ENCODE peak calls at places on chromosomes 1 and 21, in seven cellular contexts. One of them, this sample, is unnamed. For H3K36me3, the result is how much of the 10 kb centered on the place peaks cover.

GRCh38 chr1:38085666-38086305 is 39.2 kb upstream of the POU3F1 start:
- DNase-seq in MM.1S: no peak
- DNase-seq in Peyer's patch: no peak
- DNase-seq in bronchial epithelial cell: no peak
- DNase-seq in left ventricle myocardium inferior: peak
- DNase-seq in neural progenitor cell: no peak
- DNase-seq in kidney: no peak
- DNase-seq in this sample: no peak

GRCh38 chr1:164320780-164321683 is 238.0 kb upstream of the PBX1 start:
- DNase-seq in MM.1S: no peak
- DNase-seq in Peyer's patch: no peak
- DNase-seq in bronchial epithelial cell: peak
- DNase-seq in left ventricle myocardium inferior: peak
- DNase-seq in neural progenitor cell: peak
- DNase-seq in kidney: peak
- DNase-seq in this sample: peak

GRCh38 chr21:25421327-25422028 is 185.8 kb downstream of the MRPL39 start:
- DNase-seq in MM.1S: peak
- DNase-seq in Peyer's patch: peak
- DNase-seq in bronchial epithelial cell: peak
- DNase-seq in left ventricle myocardium inferior: no peak
- DNase-seq in neural progenitor cell: peak
- DNase-seq in kidney: no peak
- DNase-seq in this sample: peak

GRCh38 chr1:72062584-72062983 is 219.8 kb downstream of the NEGR1 start:
- DNase-seq in MM.1S: no peak
- DNase-seq in Peyer's patch: no peak
- DNase-seq in bronchial epithelial cell: peak
- DNase-seq in left ventricle myocardium inferior: no peak
- DNase-seq in neural progenitor cell: no peak
- DNase-seq in kidney: no peak
- DNase-seq in this sample: no peak

GRCh38 chr1:26335774-26336476 is 18.0 kb downstream of the CRYBG2 start:
- DNase-seq in MM.1S: no peak
- DNase-seq in Peyer's patch: no peak
- DNase-seq in bronchial epithelial cell: no peak
- DNase-seq in left ventricle myocardium inferior: no peak
- DNase-seq in neural progenitor cell: peak
- DNase-seq in kidney: no peak
- DNase-seq in this sample: no peak

GRCh38 chr1:25695991-25696330 is 79.4 kb downstream of the MAN1C1 start:
- DNase-seq in MM.1S: no peak
- DNase-seq in Peyer's patch: no peak
- DNase-seq in bronchial epithelial cell: peak
- DNase-seq in left ventricle myocardium inferior: no peak
- DNase-seq in neural progenitor cell: no peak
- DNase-seq in kidney: no peak
- DNase-seq in this sample: no peak

GRCh38 chr1:40423264-40423642 is 27.0 kb upstream of the ZFP69B start:
- DNase-seq in MM.1S: no peak
- DNase-seq in Peyer's patch: no peak
- DNase-seq in bronchial epithelial cell: no peak
- DNase-seq in left ventricle myocardium inferior: no peak
- DNase-seq in neural progenitor cell: no peak
- DNase-seq in kidney: no peak
- DNase-seq in this sample: no peak

GRCh38 chr1:93779540-93780121 is 98.0 kb upstream of the BCAR3 start:
- DNase-seq in MM.1S: no peak
- DNase-seq in Peyer's patch: no peak
- DNase-seq in bronchial epithelial cell: peak
- DNase-seq in left ventricle myocardium inferior: no peak
- DNase-seq in neural progenitor cell: no peak
- DNase-seq in kidney: no peak
- DNase-seq in this sample: no peak

GRCh38 chr1:40824591-40825429 is 37.4 kb downstream of the CITED4 start:
- DNase-seq in MM.1S: no peak
- DNase-seq in Peyer's patch: no peak
- DNase-seq in bronchial epithelial cell: peak
- DNase-seq in left ventricle myocardium inferior: no peak
- DNase-seq in neural progenitor cell: peak
- DNase-seq in kidney: no peak
- DNase-seq in this sample: peak

GRCh38 chr1:89971600-89971999 is 23.3 kb upstream of the ZNF326 start:
- DNase-seq in MM.1S: no peak
- DNase-seq in Peyer's patch: no peak
- DNase-seq in bronchial epithelial cell: peak
- DNase-seq in left ventricle myocardium inferior: no peak
- DNase-seq in neural progenitor cell: no peak
- DNase-seq in kidney: no peak
- DNase-seq in this sample: no peak

GRCh38 chr1:156894711-156895407 is 1.3 kb downstream of the PEAR1 start:
- DNase-seq in MM.1S: no peak
- DNase-seq in Peyer's patch: no peak
- DNase-seq in bronchial epithelial cell: no peak
- DNase-seq in left ventricle myocardium inferior: peak
- DNase-seq in neural progenitor cell: no peak
- DNase-seq in kidney: peak
- DNase-seq in this sample: no peak

GRCh38 chr1:91804546-91805023 is 81.4 kb downstream of the TGFBR3 start:
- DNase-seq in MM.1S: no peak
- DNase-seq in Peyer's patch: peak
- DNase-seq in bronchial epithelial cell: peak
- DNase-seq in left ventricle myocardium inferior: no peak
- DNase-seq in neural progenitor cell: no peak
- DNase-seq in kidney: no peak
- DNase-seq in this sample: no peak

GRCh38 chr1:186442651-186443114 is 18.2 kb downstream of the PDC start:
- DNase-seq in MM.1S: no peak
- DNase-seq in Peyer's patch: no peak
- DNase-seq in bronchial epithelial cell: peak
- DNase-seq in left ventricle myocardium inferior: no peak
- DNase-seq in neural progenitor cell: no peak
- DNase-seq in kidney: no peak
- DNase-seq in this sample: no peak

GRCh38 chr1:228416217-228416971 is at the start of gene TRIM17:
- DNase-seq in MM.1S: no peak
- DNase-seq in Peyer's patch: no peak
- DNase-seq in bronchial epithelial cell: no peak
- DNase-seq in left ventricle myocardium inferior: no peak
- DNase-seq in neural progenitor cell: peak
- DNase-seq in kidney: no peak
- DNase-seq in this sample: no peak

GRCh38 chr1:45543599-45544417 is 6.8 kb upstream of the AKR1A1 start:
- DNase-seq in MM.1S: peak
- DNase-seq in Peyer's patch: peak
- DNase-seq in bronchial epithelial cell: no peak
- DNase-seq in left ventricle myocardium inferior: peak
- DNase-seq in neural progenitor cell: no peak
- DNase-seq in kidney: peak
- DNase-seq in this sample: no peak

GRCh38 chr1:67429011-67429527 is 1.1 kb downstream of the SERBP1 start:
- DNase-seq in MM.1S: peak
- DNase-seq in Peyer's patch: no peak
- DNase-seq in bronchial epithelial cell: no peak
- DNase-seq in left ventricle myocardium inferior: no peak
- DNase-seq in neural progenitor cell: peak
- DNase-seq in kidney: no peak
- DNase-seq in this sample: no peak

GRCh38 chr1:225811622-225812487 is 1.9 kb downstream of the EPHX1 start:
- DNase-seq in MM.1S: no peak
- DNase-seq in Peyer's patch: no peak
- DNase-seq in bronchial epithelial cell: peak
- DNase-seq in left ventricle myocardium inferior: no peak
- DNase-seq in neural progenitor cell: peak
- DNase-seq in kidney: no peak
- DNase-seq in this sample: no peak

GRCh38 chr1:38803647-38804046 is 55.9 kb downstream of the RRAGC start:
- DNase-seq in MM.1S: no peak
- DNase-seq in Peyer's patch: no peak
- DNase-seq in bronchial epithelial cell: peak
- DNase-seq in left ventricle myocardium inferior: no peak
- DNase-seq in neural progenitor cell: no peak
- DNase-seq in kidney: no peak
- DNase-seq in this sample: no peak

GRCh38 chr21:26115346-26115745 is 55.2 kb downstream of the APP start:
- DNase-seq in MM.1S: no peak
- DNase-seq in Peyer's patch: no peak
- DNase-seq in bronchial epithelial cell: no peak
- DNase-seq in left ventricle myocardium inferior: no peak
- DNase-seq in neural progenitor cell: no peak
- DNase-seq in kidney: no peak
- DNase-seq in this sample: no peak

GRCh38 chr1:113106910-113107309 is 33.9 kb downstream of the LRIG2 start:
- DNase-seq in MM.1S: no peak
- DNase-seq in Peyer's patch: no peak
- DNase-seq in bronchial epithelial cell: no peak
- DNase-seq in left ventricle myocardium inferior: no peak
- DNase-seq in neural progenitor cell: no peak
- DNase-seq in kidney: no peak
- DNase-seq in this sample: no peak

GRCh38 chr1:113103977-113104376 is 31.0 kb downstream of the LRIG2 start:
- DNase-seq in MM.1S: no peak
- DNase-seq in Peyer's patch: no peak
- DNase-seq in bronchial epithelial cell: no peak
- DNase-seq in left ventricle myocardium inferior: no peak
- DNase-seq in neural progenitor cell: no peak
- DNase-seq in kidney: no peak
- DNase-seq in this sample: no peak

GRCh38 chr1:113096493-113096892 is 23.5 kb downstream of the LRIG2 start:
- DNase-seq in MM.1S: no peak
- DNase-seq in Peyer's patch: no peak
- DNase-seq in bronchial epithelial cell: no peak
- DNase-seq in left ventricle myocardium inferior: no peak
- DNase-seq in neural progenitor cell: no peak
- DNase-seq in kidney: no peak
- DNase-seq in this sample: no peak

GRCh38 chr1:113103048-113103447 is 30.1 kb downstream of the LRIG2 start:
- DNase-seq in MM.1S: no peak
- DNase-seq in Peyer's patch: no peak
- DNase-seq in bronchial epithelial cell: peak
- DNase-seq in left ventricle myocardium inferior: no peak
- DNase-seq in neural progenitor cell: no peak
- DNase-seq in kidney: no peak
- DNase-seq in this sample: peak

DNA sequence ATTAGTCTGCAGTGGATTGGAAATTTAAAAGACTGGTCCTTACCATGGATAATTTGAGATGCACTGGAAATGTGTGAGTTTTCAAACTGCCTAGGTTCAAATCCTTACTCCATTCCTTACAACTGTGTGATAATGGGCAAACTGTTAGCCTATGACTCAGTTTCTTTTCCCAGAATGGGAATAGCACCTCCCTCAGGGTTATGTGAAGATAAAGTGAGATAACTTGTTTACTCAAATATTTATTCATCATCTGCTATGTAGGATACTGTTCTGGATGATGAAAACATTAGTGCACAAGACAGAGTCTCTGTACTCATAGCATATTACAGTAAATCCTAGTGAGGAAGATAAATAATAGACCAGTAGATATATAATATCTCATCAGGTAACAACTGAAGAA is 28.6 kb downstream of the LRIG2 start:
- DNase-seq in MM.1S: no peak
- DNase-seq in Peyer's patch: no peak
- DNase-seq in bronchial epithelial cell: peak
- DNase-seq in left ventricle myocardium inferior: no peak
- DNase-seq in neural progenitor cell: no peak
- DNase-seq in kidney: no peak
- DNase-seq in this sample: no peak
- H3K36me3 ChIP-seq in MM.1S: under half
- H3K36me3 ChIP-seq in Peyer's patch: half or more
- H3K36me3 ChIP-seq in bronchial epithelial cell: under half
- H3K36me3 ChIP-seq in left ventricle myocardium inferior: half or more
- H3K36me3 ChIP-seq in neural progenitor cell: under half
- H3K36me3 ChIP-seq in kidney: under half
- H3K36me3 ChIP-seq in this sample: under half

GRCh38 chr1:117289316-117289715 is 77.9 kb upstream of the MAN1A2 start:
- DNase-seq in MM.1S: no peak
- DNase-seq in Peyer's patch: no peak
- DNase-seq in bronchial epithelial cell: no peak
- DNase-seq in left ventricle myocardium inferior: no peak
- DNase-seq in neural progenitor cell: no peak
- DNase-seq in kidney: no peak
- DNase-seq in this sample: no peak

GRCh38 chr1:117286562-117286961 is 75.8 kb upstream of the VTCN1 start:
- DNase-seq in MM.1S: no peak
- DNase-seq in Peyer's patch: no peak
- DNase-seq in bronchial epithelial cell: no peak
- DNase-seq in left ventricle myocardium inferior: no peak
- DNase-seq in neural progenitor cell: no peak
- DNase-seq in kidney: no peak
- DNase-seq in this sample: no peak

DNA sequence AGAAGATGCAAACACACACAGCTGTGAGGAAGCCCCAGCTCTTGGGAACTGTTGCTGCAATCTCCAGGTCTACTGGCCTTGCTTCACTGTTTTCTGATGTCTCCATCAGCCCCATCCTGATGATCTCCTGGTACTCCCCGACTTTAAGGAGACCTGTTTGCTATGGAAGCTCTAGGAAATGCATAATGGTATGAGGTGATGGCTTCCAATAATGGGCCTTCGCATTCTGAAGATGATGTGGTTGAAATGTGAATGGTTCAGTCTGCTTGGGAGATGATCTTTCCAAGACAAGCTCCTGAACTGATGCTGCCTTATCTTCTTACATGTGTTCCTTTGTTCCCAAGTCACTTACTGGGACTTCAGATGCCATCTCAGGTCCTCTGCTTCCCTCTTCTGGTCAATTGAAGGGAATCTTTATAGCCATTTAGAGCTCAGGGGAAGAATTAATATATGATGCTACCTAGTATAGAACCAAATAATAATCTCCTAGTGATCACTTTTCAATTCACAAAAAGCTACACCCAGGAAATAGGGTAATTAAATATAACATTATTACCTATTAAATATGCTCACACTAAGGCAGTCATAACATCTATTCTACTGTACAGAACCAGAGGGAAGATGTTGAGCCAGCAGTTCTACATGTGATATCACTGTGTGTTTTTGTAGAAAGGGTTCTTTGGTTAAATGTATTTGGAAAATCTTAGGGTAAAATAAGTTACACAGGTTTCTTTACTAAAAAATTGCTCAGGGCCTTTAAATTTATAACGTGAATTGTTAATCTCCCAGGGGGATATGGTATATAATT is 73.9 kb upstream of the VTCN1 start:
- DNase-seq in MM.1S: peak
- DNase-seq in Peyer's patch: no peak
- DNase-seq in bronchial epithelial cell: peak
- DNase-seq in left ventricle myocardium inferior: no peak
- DNase-seq in neural progenitor cell: peak
- DNase-seq in kidney: no peak
- DNase-seq in this sample: peak
- TF ChIP-seq CTCF in MM.1S: peak
- TF ChIP-seq CTCF in Peyer's patch: peak
- TF ChIP-seq CTCF in bronchial epithelial cell: peak
- TF ChIP-seq CTCF in left ventricle myocardium inferior: peak
- TF ChIP-seq CTCF in neural progenitor cell: peak
- TF ChIP-seq CTCF in kidney: peak
- TF ChIP-seq CTCF in this sample: peak

GRCh38 chr1:215605011-215605621 is 38.0 kb downstream of the KCTD3 start:
- DNase-seq in MM.1S: no peak
- DNase-seq in Peyer's patch: no peak
- DNase-seq in bronchial epithelial cell: no peak
- DNase-seq in left ventricle myocardium inferior: no peak
- DNase-seq in neural progenitor cell: no peak
- DNase-seq in kidney: no peak
- DNase-seq in this sample: no peak
- H3K36me3 ChIP-seq in MM.1S: under half
- H3K36me3 ChIP-seq in Peyer's patch: under half
- H3K36me3 ChIP-seq in bronchial epithelial cell: under half
- H3K36me3 ChIP-seq in left ventricle myocardium inferior: under half
- H3K36me3 ChIP-seq in neural progenitor cell: under half
- H3K36me3 ChIP-seq in kidney: under half
- H3K36me3 ChIP-seq in this sample: under half

GRCh38 chr21:45926281-45926680 is 55.3 kb upstream of the COL6A1 start:
- DNase-seq in MM.1S: no peak
- DNase-seq in Peyer's patch: no peak
- DNase-seq in bronchial epithelial cell: no peak
- DNase-seq in left ventricle myocardium inferior: no peak
- DNase-seq in neural progenitor cell: no peak
- DNase-seq in kidney: peak
- DNase-seq in this sample: no peak
- TF ChIP-seq CTCF in MM.1S: peak
- TF ChIP-seq CTCF in Peyer's patch: no peak
- TF ChIP-seq CTCF in bronchial epithelial cell: no peak
- TF ChIP-seq CTCF in left ventricle myocardium inferior: no peak
- TF ChIP-seq CTCF in neural progenitor cell: no peak
- TF ChIP-seq CTCF in kidney: no peak
- TF ChIP-seq CTCF in this sample: no peak

This sample was measured in Caco-2.